ENCODE peak calls at places on chromosomes 16 and 17, in eight cellular contexts. B is GM10248; W is T-helper 2 cell; G is SK-MEL-5; U is ovary; C is AML-193; V is stimulated activated CD4-positive, alpha-beta T cell treated with anti-CD3 and anti-CD28 coated beads, Interleukin-15, amount 100 ng/mL, for 1 hour; P is AG08396. Q is an unnamed sample.

GRCh38 chr17:68437979-68438877 is 19.1 kb downstream of the WIPI1 start:
- DNase-seq in B (peak), W (peak), G (peak), U (no peak), C (peak), P (peak), V (no peak), Q (no peak)

GRCh38 chr17:29591737-29592624 is 951 bp upstream of the ANKRD13B start:
- DNase-seq in V (peak), P (peak), C (peak), U (peak), B (peak), G (peak), W (peak), Q (peak)

GRCh38 chr17:34241062-34241461 is 14.0 kb upstream of the CCL2 start:
- DNase-seq in V (no peak), W (no peak), B (no peak), U (peak), G (no peak), C (peak), P (no peak), Q (no peak)

GRCh38 chr17:79114455-79115301 is 40.1 kb downstream of the ENGASE start:
- DNase-seq in V (no peak), W (no peak), C (no peak), B (no peak), P (no peak), G (no peak), U (peak), Q (no peak)

GRCh38 chr16:67966549-67967182 is 1.8 kb downstream of the SLC12A4 start:
- DNase-seq in U (no peak), P (peak), W (no peak), C (peak), G (no peak), V (no peak), B (no peak), Q (no peak)

GRCh38 chr17:46916211-46916610 is 6.7 kb upstream of the GOSR2 start:
- DNase-seq in P (no peak), G (no peak), V (no peak), U (no peak), B (no peak), W (no peak), C (no peak), Q (no peak)

GRCh38 chr17:17636456-17636855 is 44.8 kb upstream of the RAI1 start:
- DNase-seq in P (no peak), B (no peak), U (no peak), C (no peak), V (no peak), G (no peak), W (no peak), Q (no peak)

GRCh38 chr17:42342242-42343008 is 45.8 kb downstream of the STAT3 start:
- DNase-seq in C (no peak), W (no peak), G (no peak), P (no peak), V (no peak), U (no peak), B (peak), Q (no peak)

GRCh38 chr16:1613240-1613639 is 1.1 kb downstream of the CRAMP1 start:
- DNase-seq in C (no peak), V (no peak), G (no peak), U (no peak), P (peak), W (no peak), B (no peak), Q (no peak)